ENCODE peak calls at places on chromosomes 5 and 9, in eight cellular contexts. A is GM06990, G is heart left ventricle, X is HFF-Myc, S is A549, Q is HepG2, N is hepatocyte, W is upper lobe of right lung. V is an unnamed sample.

GRCh38 chr9:90991953-90992352 is 190.3 kb downstream of the SYK start:
- DNase-seq in A (no peak), G (no peak), X (no peak), S (peak; percentile 56), Q (peak; percentile 5), N (no peak), W (no peak), V (no peak)

GRCh38 chr9:105332471-105332870 is 88.0 kb downstream of the SLC44A1 start:
- DNase-seq in A (no peak), G (no peak), X (no peak), S (no peak), Q (no peak), N (no peak), W (no peak), V (no peak)

GRCh38 chr5:142428036-142428772 is 103.4 kb upstream of the SPRY4 start:
- DNase-seq in A (no peak), G (no peak), X (no peak), S (no peak), Q (no peak), N (no peak), W (no peak), V (no peak)

GRCh38 chr5:234450-234849 is 16.3 kb downstream of the SDHA start:
- DNase-seq in A (no peak), G (no peak), X (no peak), S (no peak), Q (no peak), N (no peak), W (no peak), V (no peak)

GRCh38 chr5:94316916-94317838 is 301.2 kb downstream of the KIAA0825 start:
- DNase-seq in A (no peak), G (no peak), X (no peak), S (no peak), Q (no peak), N (no peak), W (no peak), V (no peak)

GRCh38 chr9:69131682-69132081 is 42.4 kb upstream of the TJP2 start:
- DNase-seq in A (no peak), G (no peak), X (peak; percentile 65), S (peak; percentile 26), Q (peak; percentile 93), N (peak; percentile 86), W (no peak), V (no peak)

GRCh38 chr5:485113-485942 is 38.9 kb downstream of the SLC9A3 start:
- DNase-seq in A (no peak), G (no peak), X (no peak), S (no peak), Q (no peak), N (no peak), W (no peak), V (no peak)

GRCh38 chr5:159393854-159394274 is 63.6 kb upstream of the IL12B start:
- DNase-seq in A (no peak), G (no peak), X (no peak), S (no peak), Q (no peak), N (no peak), W (no peak), V (no peak)

GRCh38 chr9:115118471-115119156 is 657 bp upstream of the TNC start:
- DNase-seq in A (no peak), G (peak; percentile 23), X (peak; percentile 95), S (peak; percentile 44), Q (no peak), N (peak; percentile 83), W (peak; percentile 70), V (no peak)

GRCh38 chr9:89912605-89912953 is 307.8 kb downstream of the GADD45G start:
- DNase-seq in A (no peak), G (no peak), X (no peak), S (no peak), Q (no peak), N (no peak), W (no peak), V (no peak)

GRCh38 chr5:34655354-34655991 is 655 bp upstream of the RAI14 start:
- DNase-seq in A (peak; percentile 23), G (peak; percentile 30), X (peak; percentile 46), S (peak; percentile 74), Q (peak; percentile 33), N (peak; percentile 76), W (peak; percentile 69), V (no peak)

GRCh38 chr9:13071921-13072320 is 207.6 kb downstream of the MPDZ start:
- DNase-seq in A (no peak), G (no peak), X (no peak), S (no peak), Q (no peak), N (no peak), W (no peak), V (no peak)

GRCh38 chr5:109387408-109387974 is 22.3 kb downstream of the PJA2 start:
- DNase-seq in A (no peak), G (no peak), X (no peak), S (no peak), Q (no peak), N (no peak), W (no peak), V (no peak)

GRCh38 chr5:79236364-79236969 is 536 bp downstream of the JMY start:
- DNase-seq in A (peak; percentile 51), G (peak; percentile 35), X (no peak), S (peak; percentile 49), Q (no peak), N (peak; percentile 65), W (peak; percentile 70), V (peak; percentile 45)

GRCh38 chr9:81534138-81534865 is 155.0 kb downstream of the TLE1 start:
- DNase-seq in A (no peak), G (no peak), X (no peak), S (peak; percentile 41), Q (no peak), N (no peak), W (no peak), V (no peak)

DNA sequence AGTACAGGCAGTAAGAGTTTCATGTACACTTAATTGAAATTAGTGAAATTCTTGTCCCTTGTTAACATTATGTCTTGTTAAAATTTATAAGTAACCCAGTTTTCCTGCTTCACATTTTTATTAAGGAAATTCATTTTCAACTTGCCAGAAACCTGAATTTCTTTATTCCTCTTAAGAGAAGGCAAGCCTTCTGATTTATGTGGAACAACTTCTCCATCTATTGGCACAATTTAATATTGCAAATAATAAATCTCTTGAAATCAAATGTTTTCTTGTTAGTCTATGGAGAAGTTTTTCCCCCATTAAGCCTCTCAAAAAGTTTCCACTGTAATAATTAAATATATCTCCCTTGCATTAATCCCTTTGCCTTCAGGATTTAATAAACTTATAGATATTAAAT is 33.8 kb upstream of the ACO1 start:
- DNase-seq in A (no peak), G (no peak), X (no peak), S (peak; percentile 42), Q (peak; percentile 20), N (peak; percentile 16), W (no peak), V (no peak)
- TF ChIP-seq CTCF in A (peak; percentile 4), G (no peak), X (no peak), S (peak; percentile 56), Q (peak; percentile 23), N (peak; percentile 59), W (peak; percentile 34), V (no peak)

DNA sequence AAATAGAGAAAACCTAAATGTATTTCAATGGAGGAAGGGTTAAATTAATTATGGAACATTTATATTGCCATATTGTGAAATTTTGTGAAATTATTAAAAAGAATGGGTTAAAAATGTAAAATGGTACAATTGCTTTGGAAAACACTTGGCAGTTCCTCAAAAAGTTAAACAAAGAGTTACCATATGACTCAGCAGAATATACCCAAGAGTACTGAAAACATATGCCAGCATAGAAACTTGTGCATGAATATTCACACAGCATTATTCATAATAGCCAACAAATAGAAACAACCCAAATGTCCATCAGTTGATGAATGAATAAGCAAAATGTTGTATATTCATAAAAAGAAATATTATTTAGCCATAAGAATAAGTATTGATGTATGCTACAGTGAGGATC is 181.0 kb upstream of the MAST4 start:
- DNase-seq in A (no peak), G (no peak), X (no peak), S (peak; percentile 4), Q (no peak), N (no peak), W (no peak), V (no peak)
- TF ChIP-seq CTCF in A (no peak), G (no peak), X (no peak), S (no peak), Q (no peak), N (no peak), W (no peak), V (no peak)

GRCh38 chr9:134420974-134421432 is 94.7 kb downstream of the RXRA start:
- DNase-seq in A (no peak), G (no peak), X (no peak), S (no peak), Q (no peak), N (no peak), W (no peak), V (no peak)

GRCh38 chr9:134422301-134422700 is 96.0 kb downstream of the RXRA start:
- DNase-seq in A (no peak), G (no peak), X (no peak), S (no peak), Q (no peak), N (peak; percentile 73), W (peak; percentile 88), V (no peak)

GRCh38 chr9:134422701-134423100 is 96.4 kb downstream of the RXRA start:
- DNase-seq in A (no peak), G (no peak), X (no peak), S (no peak), Q (no peak), N (no peak), W (no peak), V (no peak)

GRCh38 chr9:134423166-134423565 is 96.9 kb downstream of the RXRA start:
- DNase-seq in A (no peak), G (no peak), X (no peak), S (no peak), Q (no peak), N (no peak), W (no peak), V (no peak)

DNA sequence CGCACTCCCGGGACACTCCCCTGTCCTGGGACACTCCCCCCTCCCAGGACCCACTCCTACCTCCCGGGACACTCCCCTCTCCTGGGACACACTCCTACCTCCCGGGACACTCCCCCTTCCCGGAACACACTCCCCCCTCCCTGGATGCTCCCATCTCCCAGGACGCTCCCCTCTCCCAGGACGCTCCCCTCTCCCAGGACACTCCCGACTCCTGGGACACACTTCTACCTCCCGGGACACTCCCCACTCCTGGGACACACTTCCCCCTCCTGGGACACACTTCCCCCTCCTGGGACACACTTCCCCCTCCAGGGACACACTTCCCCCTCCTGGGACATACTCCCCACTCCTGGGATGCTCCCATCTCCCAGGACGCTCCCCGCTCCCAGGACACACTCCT is 95.6 kb downstream of the RXRA start:
- DNase-seq in A (no peak), G (no peak), X (no peak), S (no peak), Q (no peak), N (no peak), W (no peak), V (no peak)
- TF ChIP-seq CTCF in A (no peak), G (no peak), X (no peak), S (no peak), Q (no peak), N (no peak), W (no peak), V (no peak)

DNA sequence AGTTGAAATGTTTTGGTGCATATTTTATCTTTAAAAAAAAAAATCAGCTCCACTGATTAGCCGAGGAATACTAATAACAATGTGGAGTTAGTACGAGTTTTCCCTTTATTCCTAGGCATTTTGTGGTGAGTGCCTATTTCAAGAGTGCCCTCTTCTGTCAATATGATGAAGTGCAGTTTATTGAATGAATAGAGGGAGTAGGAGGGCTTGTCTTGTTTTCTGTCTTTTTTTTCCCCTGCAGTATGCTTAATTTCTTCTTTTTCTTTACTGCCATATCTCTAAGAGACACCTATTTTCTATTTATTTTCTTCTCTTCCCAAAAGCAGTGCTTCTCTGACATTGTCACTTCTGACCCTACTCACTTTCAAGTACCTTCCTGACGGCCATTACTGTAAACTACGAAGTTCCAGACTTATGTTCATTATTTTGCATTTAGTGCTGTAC is 169.6 kb upstream of the PITX1 start:
- DNase-seq in A (no peak), G (no peak), X (no peak), S (peak; percentile 48), Q (peak; percentile 45), N (no peak), W (no peak), V (no peak)
- TF ChIP-seq CTCF in A (peak; percentile 49), G (no peak), X (peak; percentile 35), S (peak; percentile 30), Q (peak; percentile 41), N (peak; percentile 10), W (peak; percentile 29), V (no peak)

V was measured in natural killer cell.